ENCODE peak calls at places on chromosome X, in nine cellular contexts. W is fibroblast of mammary gland, B is Peyer's patch, K is cardiac fibroblast, S is colonic mucosa, L is uterus, M is mesenchymal stem cell, H is adipocyte, R is fibroblast of lung. T is an unnamed sample.

GRCh38 chrX:154648931-154649863 is 4.2 kb downstream of the CTAG2 start:
- DNase-seq in H (no peak), S (no peak), L (no peak), B (no peak), M (no peak), R (no peak), W (no peak), K (no peak), T (peak)

GRCh38 chrX:22662776-22663175 is 337.0 kb upstream of the DDX53 start:
- DNase-seq in H (no peak), M (no peak), S (no peak), B (no peak), K (no peak), R (no peak), W (no peak), L (no peak), T (no peak)

GRCh38 chrX:57902633-57903032 is 7.6 kb downstream of the ZXDA start:
- DNase-seq in L (no peak), W (no peak), S (no peak), H (no peak), B (no peak), M (no peak), K (no peak), R (no peak), T (no peak)

GRCh38 chrX:72540318-72540717 is 32.3 kb downstream of the HDAC8 start:
- DNase-seq in R (peak), S (no peak), B (no peak), K (peak), H (peak), W (peak), M (peak), L (no peak), T (no peak)

GRCh38 chrX:155048997-155049619 is 21.8 kb downstream of the CMC4 start:
- DNase-seq in M (peak), K (peak), S (peak), H (peak), R (peak), W (peak), L (no peak), B (no peak), T (peak)

GRCh38 chrX:103464071-103464773 is 55.1 kb downstream of the RAB40A start:
- DNase-seq in B (no peak), L (no peak), M (peak), K (peak), H (peak), W (peak), S (no peak), R (peak), T (peak)

GRCh38 chrX:112147206-112147605 is 64.6 kb upstream of the TRPC5 start:
- DNase-seq in R (no peak), M (peak), W (peak), H (peak), L (no peak), B (no peak), K (peak), S (no peak), T (no peak)

GRCh38 chrX:9940397-9940796 is 26.8 kb upstream of the CLDN34 start:
- DNase-seq in K (peak), H (peak), M (peak), L (no peak), B (no peak), S (no peak), W (peak), R (peak), T (peak)

GRCh38 chrX:145002776-145003175 is 244.5 kb upstream of the SPANXN1 start:
- DNase-seq in K (no peak), B (no peak), M (peak), R (no peak), H (no peak), S (no peak), L (no peak), W (peak), T (no peak)

GRCh38 chrX:123086768-123087167 is 97.3 kb upstream of the GRIA3 start:
- DNase-seq in W (peak), S (no peak), R (no peak), L (no peak), B (no peak), H (no peak), K (no peak), M (no peak), T (no peak)

GRCh38 chrX:27987862-27988646 is 6.8 kb upstream of the DCAF8L1 start:
- DNase-seq in M (no peak), B (no peak), S (peak), W (no peak), K (no peak), L (no peak), H (no peak), R (no peak), T (no peak)

GRCh38 chrX:66638591-66639500 is at the start of gene EDA2R:
- DNase-seq in R (peak), S (peak), B (peak), W (peak), M (peak), L (peak), K (peak), H (peak), T (peak)

GRCh38 chrX:43880439-43880838 is 1.8 kb downstream of the MAOB start:
- DNase-seq in S (no peak), K (no peak), W (peak), M (no peak), H (no peak), B (no peak), R (no peak), L (no peak), T (peak)

GRCh38 chrX:68832101-68832416 is 3.2 kb downstream of the EFNB1 start:
- DNase-seq in B (peak), H (peak), S (peak), L (peak), R (peak), K (peak), W (peak), M (peak), T (peak)
- H3K4me3 ChIP-seq in B (peak), H (peak), S (peak), L (peak), R (peak), K (peak), W (peak), M (peak), T (peak)

GRCh38 chrX:133985164-133986007 is at the start of gene GPC3:
- DNase-seq in B (no peak), W (peak), M (peak), K (peak), R (peak), L (peak), H (peak), S (peak), T (peak)
- H3K4me3 ChIP-seq in B (peak), W (peak), M (peak), K (no peak), R (no peak), L (peak), H (peak), S (peak), T (peak)

GRCh38 chrX:56765816-56766553 is 36.9 kb downstream of the NBDY start:
- DNase-seq in B (peak), H (no peak), W (peak), L (no peak), M (peak), S (peak), K (peak), R (no peak), T (no peak)
- H3K4me3 ChIP-seq in B (no peak), H (no peak), W (no peak), L (no peak), M (peak), S (no peak), K (no peak), R (no peak), T (no peak)

GRCh38 chrX:130176354-130176776 is 4.6 kb downstream of the RAB33A start:
- DNase-seq in L (no peak), K (no peak), M (peak), S (no peak), R (no peak), B (peak), W (no peak), H (no peak), T (no peak)

GRCh38 chrX:130172127-130172834 is 519 bp downstream of the RAB33A start:
- DNase-seq in L (no peak), R (no peak), B (no peak), H (no peak), W (no peak), K (no peak), M (no peak), S (no peak), T (no peak)

GRCh38 chrX:130174937-130175336 is 3.2 kb downstream of the RAB33A start:
- DNase-seq in H (no peak), R (no peak), L (no peak), K (no peak), M (no peak), S (no peak), W (no peak), B (no peak), T (no peak)

GRCh38 chrX:130173190-130173895 is 1.6 kb downstream of the RAB33A start:
- DNase-seq in L (peak), B (peak), H (peak), R (peak), S (peak), K (peak), M (peak), W (peak), T (peak)

DNA sequence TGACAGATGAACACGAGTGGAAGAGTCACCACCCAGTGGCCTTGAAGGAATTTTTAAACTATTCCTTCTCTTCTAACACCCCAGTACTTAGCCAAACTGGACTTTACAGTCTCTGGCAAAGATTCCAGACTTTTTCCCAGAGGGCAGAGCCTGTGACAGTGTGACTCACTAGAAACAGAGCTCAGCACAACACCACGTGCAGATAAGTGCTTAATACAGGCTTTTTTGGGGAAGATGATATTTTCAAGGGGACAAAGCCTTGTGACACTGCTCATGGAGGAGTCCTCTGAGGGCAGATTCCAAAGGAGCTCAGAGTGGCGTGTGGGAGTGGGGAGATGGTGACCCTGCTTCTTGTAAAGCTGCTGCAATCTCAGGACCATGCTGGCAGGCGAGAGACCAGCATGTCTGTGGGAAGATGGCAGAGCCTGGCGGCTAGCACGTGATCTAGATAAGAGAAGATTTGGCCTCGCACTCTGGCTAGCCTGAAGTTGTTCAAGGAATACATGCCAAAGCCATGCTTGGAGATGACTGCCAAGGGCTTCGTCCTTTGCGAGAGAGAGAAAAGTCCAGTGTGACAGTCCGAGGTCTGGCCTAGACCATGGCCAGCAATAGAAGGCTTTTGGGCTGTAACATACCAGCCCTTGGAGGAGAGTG is 2.4 kb downstream of the RAB33A start:
- DNase-seq in B (no peak), K (peak), S (no peak), W (peak), H (peak), L (peak), M (peak), R (peak), T (peak)
- H3K4me3 ChIP-seq in B (peak), K (no peak), S (no peak), W (no peak), H (peak), L (no peak), M (no peak), R (no peak), T (no peak)

DNA sequence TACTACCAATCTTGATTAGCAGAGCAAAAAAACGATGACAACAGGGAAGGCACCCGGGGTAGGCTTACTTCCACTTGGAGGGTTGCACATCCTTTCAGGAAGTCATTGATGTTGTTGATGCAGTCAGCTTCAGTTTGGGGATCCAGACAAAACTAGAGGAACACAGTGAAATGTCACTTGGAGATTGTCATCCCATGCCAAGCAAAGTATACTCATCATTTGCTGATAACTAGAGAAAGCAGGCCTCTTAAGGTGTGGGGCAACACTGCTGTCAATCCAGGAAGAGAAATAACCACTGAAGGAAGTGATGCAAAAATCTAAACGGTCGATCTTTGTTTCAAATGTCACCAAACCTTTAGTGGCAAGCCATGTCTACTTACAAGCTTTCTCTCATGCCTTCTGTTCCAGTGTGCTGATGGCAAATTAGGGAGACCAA is 1.4 kb downstream of the ARHGEF6 start:
- DNase-seq in H (no peak), R (no peak), K (no peak), W (no peak), M (no peak), L (no peak), S (no peak), B (no peak), T (no peak)
- H3K4me3 ChIP-seq in H (peak), R (no peak), K (no peak), W (no peak), M (no peak), L (peak), S (no peak), B (peak), T (no peak)

GRCh38 chrX:153441296-153441695 is 4.6 kb downstream of the TREX2 start:
- DNase-seq in W (no peak), H (no peak), L (no peak), K (no peak), M (no peak), R (no peak), B (no peak), S (no peak), T (no peak)
- H3K4me3 ChIP-seq in W (no peak), H (no peak), L (no peak), K (no peak), M (no peak), R (no peak), B (no peak), S (no peak), T (no peak)